ENCODE peak calls at places on chromosome 12, in six cellular contexts. T is sigmoid colon, M is T-cell, R is RPMI8226, P is heart right ventricle, V is EL. U is an unnamed sample.

GRCh38 chr12:66584673-66585072 is 94.2 kb downstream of the GRIP1 start:
- DNase-seq in M (no peak), R (no peak), T (no peak), P (no peak), V (peak), U (no peak)

GRCh38 chr12:128983371-128983770 is 130.1 kb downstream of the GLT1D1 start:
- DNase-seq in P (no peak), M (no peak), R (no peak), V (no peak), T (no peak), U (no peak)

GRCh38 chr12:117034691-117035090 is 64.5 kb downstream of the TESC start:
- DNase-seq in P (no peak), R (no peak), V (no peak), T (peak), M (no peak), U (no peak)

GRCh38 chr12:64450711-64451486 is 1.0 kb upstream of the TBK1 start:
- DNase-seq in R (peak), M (no peak), T (no peak), V (peak), P (no peak), U (no peak)

GRCh38 chr12:56839489-56840442 is 76.6 kb downstream of the HSD17B6 start:
- DNase-seq in V (peak), M (no peak), R (peak), T (no peak), P (peak), U (peak)

GRCh38 chr12:106767954-106768501 is 6.5 kb upstream of the RIC8B start:
- DNase-seq in T (no peak), V (peak), P (no peak), R (no peak), M (no peak), U (no peak)

GRCh38 chr12:25322351-25322750 is 71.6 kb upstream of the KRAS start:
- DNase-seq in P (no peak), T (no peak), R (no peak), M (no peak), V (no peak), U (no peak)

GRCh38 chr12:105846331-105846730 is 292.4 kb downstream of the NUAK1 start:
- DNase-seq in R (no peak), V (no peak), P (no peak), T (no peak), M (no peak), U (no peak)

GRCh38 chr12:57049890-57050289 is at the start of gene MYO1A:
- DNase-seq in P (no peak), M (no peak), R (no peak), V (peak), T (no peak), U (peak)

GRCh38 chr12:91937033-91937432 is 208.6 kb downstream of the BTG1 start:
- DNase-seq in R (no peak), M (no peak), P (no peak), V (no peak), T (no peak), U (no peak)

GRCh38 chr12:32494676-32495075 is 95.3 kb downstream of the FGD4 start:
- DNase-seq in M (peak), T (no peak), R (peak), P (no peak), V (no peak), U (no peak)

GRCh38 chr12:50401383-50402155 is 884 bp downstream of the LARP4 start:
- DNase-seq in P (peak), T (peak), V (peak), R (peak), M (no peak), U (peak)

GRCh38 chr12:61991663-61992062 is 268.5 kb upstream of the USP15 start:
- DNase-seq in P (no peak), T (no peak), M (no peak), V (no peak), R (peak), U (no peak)

GRCh38 chr12:51222461-51222860 is 4.6 kb upstream of the POU6F1 start:
- DNase-seq in T (no peak), P (no peak), R (no peak), V (no peak), M (no peak), U (peak)

GRCh38 chr12:8834230-8834629 is 11.8 kb downstream of the A2ML1 start:
- DNase-seq in P (no peak), T (no peak), R (no peak), M (no peak), V (no peak), U (no peak)

GRCh38 chr12:47995976-47996375 is 8.3 kb downstream of the COL2A1 start:
- DNase-seq in P (peak), R (no peak), V (peak), M (no peak), T (no peak), U (peak)

GRCh38 chr12:14871886-14872285 is 13.8 kb downstream of the MGP start:
- DNase-seq in T (no peak), P (no peak), M (no peak), R (no peak), V (no peak), U (no peak)

GRCh38 chr12:12823308-12823707 is 10.2 kb downstream of the DDX47 start:
- DNase-seq in M (no peak), P (no peak), T (no peak), V (peak), R (no peak), U (peak)

GRCh38 chr12:120951-121350 is 54.4 kb downstream of the IQSEC3 start:
- DNase-seq in R (no peak), V (no peak), T (no peak), M (no peak), P (no peak), U (no peak)

GRCh38 chr12:52006726-52007157 is at the start of gene TAMALIN:
- DNase-seq in T (peak), V (peak), P (peak), R (peak), M (peak), U (peak)

GRCh38 chr12:96587691-96588090 is 98.3 kb downstream of the CFAP54 start:
- DNase-seq in R (no peak), T (no peak), P (no peak), M (no peak), V (peak), U (no peak)

GRCh38 chr12:130434560-130434959 is 96.9 kb downstream of the PIWIL1 start:
- DNase-seq in T (peak), M (no peak), V (no peak), P (no peak), R (no peak), U (no peak)

GRCh38 chr12:117125769-117126168 is 26.6 kb upstream of the TESC start:
- DNase-seq in R (no peak), V (no peak), M (no peak), P (no peak), T (no peak), U (no peak)

GRCh38 chr12:79692860-79693605 is 2.3 kb upstream of the PAWR start:
- DNase-seq in P (no peak), M (no peak), R (no peak), V (no peak), T (no peak), U (no peak)

GRCh38 chr12:15220961-15221885 is at the start of gene RERG:
- DNase-seq in M (peak), R (peak), V (peak), P (peak), T (peak), U (peak)

GRCh38 chr12:104720346-104721064 is 237.6 kb downstream of the SLC41A2 start:
- DNase-seq in P (no peak), V (peak), T (no peak), R (no peak), M (peak), U (peak)

GRCh38 chr12:56188786-56189335 is 422 bp downstream of the SMARCC2 start:
- DNase-seq in P (no peak), T (peak), M (no peak), V (no peak), R (peak), U (no peak)

GRCh38 chr12:8120072-8120713 is 3.2 kb upstream of the CLEC4A start:
- DNase-seq in R (no peak), T (no peak), V (no peak), P (no peak), M (no peak), U (no peak)

GRCh38 chr12:45712319-45712718 is 17.2 kb upstream of the ARID2 start:
- DNase-seq in R (no peak), V (no peak), T (no peak), M (no peak), P (no peak), U (no peak)

GRCh38 chr12:5222011-5222461 is 178.4 kb downstream of the KCNA5 start:
- DNase-seq in P (no peak), M (no peak), R (no peak), V (no peak), T (no peak), U (no peak)

GRCh38 chr12:113190761-113191160 is 5.2 kb downstream of the RITA1 start:
- DNase-seq in V (peak), M (no peak), P (no peak), T (no peak), R (no peak), U (peak)

GRCh38 chr12:10406725-10407124 is 2.8 kb downstream of the KLRC4 start:
- DNase-seq in P (peak), V (no peak), R (no peak), M (no peak), T (peak), U (no peak)

GRCh38 chr12:128928361-128928760 is 75.1 kb downstream of the GLT1D1 start:
- DNase-seq in P (no peak), R (peak), M (no peak), V (no peak), T (no peak), U (no peak)

GRCh38 chr12:1540690-1541089 is 53.7 kb downstream of the FBXL14 start:
- DNase-seq in M (no peak), V (no peak), P (no peak), T (no peak), R (no peak), U (no peak)

GRCh38 chr12:23238957-23239356 is 614.0 kb downstream of the ETNK1 start:
- DNase-seq in T (no peak), M (no peak), V (no peak), P (no peak), R (no peak), U (no peak)

GRCh38 chr12:120563495-120563894 is 17.7 kb downstream of the POP5 start:
- DNase-seq in T (peak), M (no peak), R (no peak), P (no peak), V (no peak), U (no peak)